ENCODE peak calls at places on chromosomes 2 and 18, in eight cellular contexts. K, B, H, U, T, D, S and M are unnamed samples.

GRCh38 chr2:9539530-9539929 is 16.1 kb downstream of the ADAM17 start:
- DNase-seq in K (no peak), B (no peak), H (peak; percentile 50), U (no peak), T (no peak), D (no peak), S (no peak), M (no peak)

GRCh38 chr2:54683596-54683995 is 39.9 kb upstream of the EML6 start:
- DNase-seq in K (no peak), B (no peak), H (no peak), U (no peak), T (no peak), D (no peak), S (no peak), M (no peak)

GRCh38 chr2:30208453-30208852 is 22.9 kb upstream of the LBH start:
- DNase-seq in K (peak; percentile 70), B (peak; percentile 71), H (peak; percentile 65), U (peak; percentile 64), T (no peak), D (no peak), S (peak; percentile 71), M (no peak)

GRCh38 chr2:20563833-20564232 is 87.1 kb downstream of the HS1BP3 start:
- DNase-seq in K (no peak), B (no peak), H (peak; percentile 73), U (no peak), T (no peak), D (no peak), S (no peak), M (no peak)

GRCh38 chr2:128270306-128271185 is 48.1 kb downstream of the HS6ST1 start:
- DNase-seq in K (no peak), B (no peak), H (no peak), U (peak; percentile 7), T (peak; percentile 53), D (no peak), S (no peak), M (no peak)

GRCh38 chr18:49023281-49023937 is 72.6 kb upstream of the SMAD7 start:
- DNase-seq in K (peak; percentile 20), B (no peak), H (no peak), U (peak; percentile 6), T (no peak), D (no peak), S (no peak), M (no peak)

GRCh38 chr2:96918754-96919550 is 49.1 kb upstream of the SEMA4C start:
- DNase-seq in K (no peak), B (no peak), H (no peak), U (no peak), T (peak; percentile 19), D (no peak), S (no peak), M (no peak)

GRCh38 chr2:70442301-70443077 is 111.1 kb downstream of the TGFA start:
- DNase-seq in K (no peak), B (no peak), H (peak; percentile 3), U (no peak), T (no peak), D (no peak), S (no peak), M (no peak)

GRCh38 chr18:62555135-62555534 is 32.3 kb downstream of the ZCCHC2 start:
- DNase-seq in K (no peak), B (no peak), H (peak; percentile 31), U (no peak), T (no peak), D (no peak), S (no peak), M (no peak)

GRCh38 chr2:118577202-118577601 is 270.2 kb downstream of the EN1 start:
- DNase-seq in K (no peak), B (no peak), H (peak; percentile 41), U (no peak), T (no peak), D (no peak), S (no peak), M (no peak)

GRCh38 chr2:200668473-200668872 is 82.7 kb downstream of the AOX1 start:
- DNase-seq in K (no peak), B (no peak), H (no peak), U (no peak), T (no peak), D (no peak), S (no peak), M (no peak)

GRCh38 chr2:213187833-213188532 is 36.6 kb upstream of the IKZF2 start:
- DNase-seq in K (no peak), B (peak; percentile 74), H (peak; percentile 82), U (no peak), T (no peak), D (no peak), S (peak; percentile 12), M (peak; percentile 34)

GRCh38 chr2:8827729-8828128 is 9.7 kb downstream of the KIDINS220 start:
- DNase-seq in K (no peak), B (no peak), H (no peak), U (no peak), T (no peak), D (no peak), S (no peak), M (no peak)

GRCh38 chr2:232628466-232629200 is 4.8 kb upstream of the EFHD1 start:
- DNase-seq in K (no peak), B (no peak), H (no peak), U (no peak), T (peak; percentile 47), D (no peak), S (no peak), M (no peak)

GRCh38 chr2:68744517-68744916 is 9.9 kb downstream of the ARHGAP25 start:
- DNase-seq in K (no peak), B (no peak), H (no peak), U (no peak), T (no peak), D (no peak), S (no peak), M (no peak)

GRCh38 chr2:106257830-106258229 is 63.7 kb upstream of the UXS1 start:
- DNase-seq in K (no peak), B (no peak), H (no peak), U (no peak), T (no peak), D (no peak), S (peak; percentile 44), M (no peak)

GRCh38 chr2:101116841-101117552 is 34.2 kb downstream of the TBC1D8 start:
- DNase-seq in K (no peak), B (no peak), H (no peak), U (no peak), T (no peak), D (no peak), S (no peak), M (no peak)

GRCh38 chr2:37775908-37776250 is 104.4 kb upstream of the CDC42EP3 start:
- DNase-seq in K (no peak), B (no peak), H (peak; percentile 92), U (no peak), T (no peak), D (no peak), S (peak; percentile 16), M (no peak)

GRCh38 chr2:206984206-206984605 is 44.9 kb downstream of the CPO start:
- DNase-seq in K (no peak), B (no peak), H (peak; percentile 44), U (no peak), T (no peak), D (no peak), S (no peak), M (no peak)

GRCh38 chr2:62774555-62775366 is 69.2 kb downstream of the EHBP1 start:
- DNase-seq in K (no peak), B (no peak), H (peak; percentile 70), U (no peak), T (no peak), D (no peak), S (peak; percentile 33), M (no peak)
- TF ChIP-seq CTCF in K (no peak), B (peak; percentile 41), H (peak; percentile 56), U (peak; percentile 84), T (peak; percentile 68), D (peak; percentile 75), S (peak; percentile 73), M (peak; percentile 80)

GRCh38 chr2:241131531-241131930 is 17.7 kb downstream of the PASK start:
- DNase-seq in K (no peak), B (no peak), H (no peak), U (no peak), T (no peak), D (no peak), S (no peak), M (no peak)
- H3K36me3 ChIP-seq in K (peaks cover 4% of the 10 kb centered on the region), B (no peaks in the 10 kb centered on the region), H (peaks cover 1% of the 10 kb centered on the region), U (no peaks in the 10 kb centered on the region), T (no peaks in the 10 kb centered on the region), D (peaks cover 33% of the 10 kb centered on the region), S (peaks cover 1% of the 10 kb centered on the region), M (peaks cover 6% of the 10 kb centered on the region)

DNA sequence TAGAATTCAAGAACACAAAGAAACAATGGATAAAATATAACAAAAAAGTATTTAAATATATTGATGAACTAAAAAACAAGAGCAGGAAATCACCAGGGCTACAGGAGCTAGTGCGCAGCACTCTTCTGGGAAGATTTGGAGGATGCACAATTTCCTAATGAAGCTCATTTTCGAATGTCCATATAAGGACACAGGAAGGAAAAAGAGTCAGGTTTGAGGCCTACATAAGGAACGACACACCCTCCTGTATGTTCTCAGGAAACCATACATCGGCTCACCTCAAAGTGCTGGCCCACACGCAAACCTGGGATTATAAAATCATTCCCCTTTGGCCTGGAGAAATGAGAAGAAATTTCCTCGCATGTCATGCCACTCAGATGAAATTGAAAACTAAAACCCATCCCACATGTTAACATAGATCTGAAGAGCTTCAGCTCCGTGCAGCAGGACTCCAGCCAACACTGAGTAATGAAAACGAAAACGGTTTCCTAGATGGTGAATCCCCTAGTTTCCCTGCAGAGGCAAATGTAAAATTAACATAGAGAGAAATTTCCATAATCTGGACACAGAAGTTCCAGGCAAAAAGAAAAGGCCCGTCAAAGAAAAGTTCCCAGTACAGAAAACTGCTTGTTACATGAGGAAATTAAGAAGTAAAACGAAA is 825.8 kb downstream of the SOCS6 start:
- DNase-seq in K (no peak), B (no peak), H (no peak), U (no peak), T (no peak), D (no peak), S (no peak), M (no peak)
- H3K9me3 ChIP-seq in K (no peaks in the 10 kb centered on the region), B (no peaks in the 10 kb centered on the region), H (no peaks in the 10 kb centered on the region), U (no peaks in the 10 kb centered on the region), T (no peaks in the 10 kb centered on the region), D (no peaks in the 10 kb centered on the region), S (no peaks in the 10 kb centered on the region), M (no peaks in the 10 kb centered on the region)

GRCh38 chr18:8324343-8325065 is 284.7 kb upstream of the RAB12 start:
- DNase-seq in K (no peak), B (peak; percentile 66), H (no peak), U (no peak), T (no peak), D (no peak), S (no peak), M (no peak)
- TF ChIP-seq CTCF in K (no peak), B (no peak), H (no peak), U (no peak), T (no peak), D (no peak), S (no peak), M (no peak)

GRCh38 chr2:197416268-197416667 is 18.6 kb downstream of the SF3B1 start:
- DNase-seq in K (no peak), B (no peak), H (no peak), U (no peak), T (no peak), D (no peak), S (no peak), M (no peak)
- H3K36me3 ChIP-seq in K (peaks cover 100% of the 10 kb centered on the region), B (peaks cover 66% of the 10 kb centered on the region), H (peaks cover 9% of the 10 kb centered on the region), U (no peaks in the 10 kb centered on the region), T (no peaks in the 10 kb centered on the region), D (peaks cover 99% of the 10 kb centered on the region), S (peaks cover 46% of the 10 kb centered on the region), M (peaks cover 100% of the 10 kb centered on the region)